ENCODE peak calls at places on chromosomes 5 and 9, in five cellular contexts. G is heart right ventricle, N is GM06990, M is lower lobe of right lung, E is suprapubic skin. O is an unnamed sample.

GRCh38 chr5:55234171-55234700 is 828 bp upstream of the CCNO start:
- DNase-seq in G (peak; percentile 8), M (no peak), N (no peak), E (no peak), O (no peak)

GRCh38 chr9:38281917-38282316 is 110.6 kb upstream of the ALDH1B1 start:
- DNase-seq in G (no peak), M (no peak), N (no peak), E (no peak), O (no peak)

GRCh38 chr5:179268399-179268952 is 76.8 kb downstream of the ADAMTS2 start:
- DNase-seq in G (no peak), N (no peak), M (peak; percentile 38), E (peak; percentile 56), O (no peak)

GRCh38 chr5:173248481-173248880 is 13.5 kb upstream of the NKX2-5 start:
- DNase-seq in M (no peak), N (no peak), G (no peak), E (no peak), O (no peak)

GRCh38 chr5:108634251-108634950 is 113.3 kb upstream of the FER start:
- DNase-seq in M (no peak), E (no peak), G (no peak), N (no peak), O (no peak)

GRCh38 chr5:98656106-98656795 is 117.2 kb upstream of the RGMB start:
- DNase-seq in E (no peak), N (no peak), M (no peak), G (no peak), O (no peak)

GRCh38 chr9:109604036-109604600 is 106.0 kb upstream of the PTPN3 start:
- DNase-seq in N (no peak), G (no peak), M (no peak), E (no peak), O (no peak)

GRCh38 chr5:90161399-90161798 is 248.2 kb downstream of the CETN3 start:
- DNase-seq in N (no peak), M (peak; percentile 57), G (peak; percentile 64), E (no peak), O (no peak)

GRCh38 chr5:140258016-140258415 is 44.9 kb downstream of the PFDN1 start:
- DNase-seq in E (no peak), G (no peak), M (no peak), N (no peak), O (no peak)

GRCh38 chr9:38282756-38283155 is 109.7 kb upstream of the ALDH1B1 start:
- DNase-seq in G (no peak), E (no peak), N (no peak), M (no peak), O (no peak)

GRCh38 chr5:142143878-142144277 is 35.3 kb downstream of the NDFIP1 start:
- DNase-seq in G (no peak), N (no peak), M (no peak), E (no peak), O (no peak)

GRCh38 chr9:115164511-115164974 is 46.6 kb upstream of the TNC start:
- DNase-seq in E (peak; percentile 64), M (no peak), G (no peak), N (no peak), O (no peak)

GRCh38 chr5:98927242-98927987 is 1.4 kb downstream of the CHD1 start:
- DNase-seq in G (peak; percentile 65), E (no peak), M (no peak), N (peak; percentile 31), O (no peak)

GRCh38 chr5:57412680-57413079 is 69.9 kb downstream of the ACTBL2 start:
- DNase-seq in M (no peak), G (no peak), N (no peak), E (no peak), O (no peak)

GRCh38 chr5:96335873-96336272 is 97.2 kb downstream of the PCSK1 start:
- DNase-seq in M (no peak), G (no peak), N (no peak), E (no peak), O (no peak)

GRCh38 chr5:116553366-116553765 is 21.3 kb downstream of the SEMA6A start:
- DNase-seq in N (no peak), G (no peak), E (no peak), M (no peak), O (no peak)

GRCh38 chr5:82183828-82184227 is 94.3 kb downstream of the RPS23 start:
- DNase-seq in N (no peak), M (no peak), G (no peak), E (no peak), O (no peak)

GRCh38 chr5:59300930-59301329 is 592.6 kb downstream of the PDE4D start:
- DNase-seq in G (no peak), E (no peak), N (no peak), M (no peak), O (no peak)

GRCh38 chr5:57174128-57174849 is 430 bp downstream of the GPBP1 start:
- DNase-seq in E (no peak), G (no peak), M (peak; percentile 64), N (no peak), O (no peak)

GRCh38 chr9:3794005-3794404 is 268.2 kb upstream of the RFX3 start:
- DNase-seq in E (no peak), G (no peak), N (no peak), M (no peak), O (no peak)

GRCh38 chr9:116234091-116234490 is 80.5 kb downstream of the PAPPA start:
- DNase-seq in M (no peak), E (no peak), G (no peak), N (no peak), O (peak; percentile 98)

GRCh38 chr5:9239626-9240025 is 306.2 kb downstream of the SEMA5A start:
- DNase-seq in G (no peak), M (no peak), N (no peak), E (no peak), O (no peak)

GRCh38 chr5:116176124-116176523 is 91.3 kb downstream of the COMMD10 start:
- DNase-seq in N (no peak), M (no peak), G (no peak), E (no peak), O (no peak)

GRCh38 chr5:178699854-178700253 is 30.6 kb downstream of the ZNF354A start:
- DNase-seq in N (no peak), G (no peak), E (no peak), M (no peak), O (no peak)

GRCh38 chr5:67577424-67577823 is 380.8 kb upstream of the CD180 start:
- DNase-seq in G (no peak), N (no peak), E (no peak), M (no peak), O (no peak)

GRCh38 chr5:99033014-99033931 is 104.5 kb upstream of the CHD1 start:
- DNase-seq in N (no peak), G (no peak), M (no peak), E (no peak), O (no peak)

GRCh38 chr9:132749316-132749715 is 79.1 kb downstream of the GTF3C4 start:
- DNase-seq in E (peak; percentile 38), M (no peak), N (no peak), G (no peak), O (no peak)

GRCh38 chr5:135216813-135217154 is 182.2 kb downstream of the MACROH2A1 start:
- DNase-seq in M (no peak), E (no peak), N (no peak), G (no peak), O (no peak)

GRCh38 chr5:29853711-29854110 is 1339.8 kb upstream of the CDH6 start:
- DNase-seq in M (no peak), G (no peak), N (no peak), E (no peak), O (no peak)

GRCh38 chr9:122195875-122196274 is 32.9 kb downstream of the LHX6 start:
- DNase-seq in G (no peak), N (no peak), E (no peak), M (no peak), O (no peak)

GRCh38 chr5:177025139-177025538 is 2.6 kb downstream of the ZNF346 start:
- DNase-seq in M (no peak), N (no peak), G (no peak), E (no peak), O (no peak)

GRCh38 chr5:80125962-80126480 is 90.9 kb downstream of the THBS4 start:
- DNase-seq in G (no peak), M (no peak), E (no peak), N (peak; percentile 78), O (peak; percentile 76)

GRCh38 chr5:80127037-80127642 is 92.0 kb downstream of the THBS4 start:
- DNase-seq in E (no peak), G (no peak), N (no peak), M (no peak), O (no peak)

GRCh38 chr5:80125022-80125961 is 90.1 kb downstream of the THBS4 start:
- DNase-seq in M (no peak), N (peak; percentile 37), G (no peak), E (no peak), O (no peak)

GRCh38 chr5:80129146-80129545 is 94.0 kb downstream of the THBS4 start:
- DNase-seq in G (no peak), M (no peak), E (no peak), N (no peak), O (no peak)

GRCh38 chr5:80128129-80128528 is 93.0 kb downstream of the THBS4 start:
- DNase-seq in G (no peak), E (no peak), M (no peak), N (no peak), O (no peak)
- TF ChIP-seq CTCF in G (no peak), E (no peak), M (no peak), N (no peak), O (no peak)

DNA sequence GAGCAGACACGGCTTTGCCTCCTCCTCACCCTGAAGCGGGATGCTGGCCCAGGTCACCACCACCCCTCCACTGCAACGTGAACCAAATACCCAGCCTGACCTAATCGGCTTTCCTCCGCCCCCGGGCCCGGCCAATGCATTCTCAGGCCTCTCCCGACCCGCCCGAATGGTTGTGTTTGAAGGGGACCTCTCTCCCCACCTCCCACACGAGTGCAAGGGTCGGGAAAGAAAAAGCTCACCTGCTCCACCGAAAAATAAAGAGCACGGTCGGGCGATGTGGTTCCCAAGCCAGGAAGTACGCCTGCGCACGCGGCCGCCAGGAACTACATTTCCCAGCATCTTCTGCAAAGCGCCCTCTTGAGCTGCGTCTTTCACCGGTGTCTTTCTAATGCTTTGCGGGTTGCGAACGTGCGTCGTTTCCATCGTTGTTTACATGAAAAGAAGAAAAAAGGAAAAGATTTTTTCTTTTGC is at the start of gene ZNF883:
- DNase-seq in G (peak; percentile 61), M (peak; percentile 65), E (no peak), N (peak; percentile 9), O (no peak)
- H3K4me3 ChIP-seq in G (peak within 1 kb of the TSS; percentile 55), M (peak within 1 kb of the TSS; percentile 42), E (peak within 1 kb of the TSS; percentile 18), N (no peak within 1 kb of the TSS), O (peak within 1 kb of the TSS; percentile 49)

GRCh38 chr9:72365525-72366256 is 683 bp upstream of the ZFAND5 start:
- DNase-seq in E (peak; percentile 93), N (peak; percentile 82), M (peak; percentile 90), G (peak; percentile 83), O (no peak)
- TF ChIP-seq CTCF in E (no peak), N (no peak), M (no peak), G (no peak), O (no peak)

GRCh38 chr9:117705386-117705785 is 1.2 kb downstream of the TLR4 start:
- DNase-seq in N (no peak), M (no peak), G (no peak), E (no peak), O (no peak)

GRCh38 chr9:117704024-117704575 is at the start of gene TLR4:
- DNase-seq in G (peak; percentile 78), M (peak; percentile 74), E (peak; percentile 76), N (peak; percentile 62), O (no peak)

GRCh38 chr9:117707561-117707960 is 3.4 kb downstream of the TLR4 start:
- DNase-seq in M (no peak), E (no peak), G (no peak), N (no peak), O (no peak)

GRCh38 chr9:117704597-117704996 is 394 bp downstream of the TLR4 start:
- DNase-seq in G (no peak), E (no peak), N (no peak), M (no peak), O (no peak)

GRCh38 chr9:117706421-117707150 is 2.4 kb downstream of the TLR4 start:
- DNase-seq in E (no peak), G (no peak), M (no peak), N (no peak), O (no peak)
- H3K4me3 ChIP-seq in E (peak overlapping the region; percentile 46), G (peak overlapping the region; percentile 66), M (peak overlapping the region; percentile 62), N (no peak overlapping the region), O (no peak overlapping the region)